ENCODE peak calls at places on chromosomes 7 and 10, in four cellular contexts. U, N, B and K are unnamed samples.

GRCh38 chr7:14270099-14270498 is 280.6 kb upstream of the ETV1 start:
- DNase-seq in B (no peak), U (no peak), N (no peak), K (no peak)

GRCh38 chr7:123528265-123528664 is 6.1 kb downstream of the IQUB start:
- DNase-seq in B (no peak), N (no peak), U (no peak), K (no peak)

GRCh38 chr7:137546671-137547070 is 203.1 kb upstream of the PTN start:
- DNase-seq in B (no peak), U (no peak), N (no peak), K (no peak)

GRCh38 chr10:71237843-71238623 is 25.7 kb downstream of the UNC5B start:
- DNase-seq in N (no peak), B (no peak), U (no peak), K (no peak)

GRCh38 chr10:122154733-122155366 is 116.2 kb upstream of the BTBD16 start:
- DNase-seq in B (peak), U (peak), N (peak), K (no peak)

GRCh38 chr10:30560326-30560725 is 69.2 kb downstream of the LYZL2 start:
- DNase-seq in U (no peak), N (no peak), B (no peak), K (no peak)

GRCh38 chr7:125670926-125671572 is 741.4 kb upstream of the POT1 start:
- DNase-seq in U (no peak), N (no peak), B (peak), K (no peak)

GRCh38 chr7:139993169-139993568 is 69.6 kb downstream of the PARP12 start:
- DNase-seq in N (no peak), B (no peak), U (no peak), K (no peak)

GRCh38 chr10:11006428-11006825 is 11.2 kb upstream of the CELF2 start:
- DNase-seq in B (no peak), N (no peak), U (no peak), K (no peak)

GRCh38 chr7:21771906-21772610 is 173.6 kb downstream of the CDCA7L start:
- DNase-seq in B (no peak), N (no peak), U (peak), K (no peak)

GRCh38 chr7:7565746-7566650 is 686 bp upstream of the MIOS start:
- DNase-seq in U (peak), B (peak), N (no peak), K (no peak)

GRCh38 chr7:98293265-98293664 is 11.8 kb downstream of the BRI3 start:
- DNase-seq in N (no peak), U (no peak), B (no peak), K (no peak)

GRCh38 chr7:142303650-142304049 is 45.8 kb upstream of the PRSS58 start:
- DNase-seq in N (no peak), U (peak), B (peak), K (peak)

GRCh38 chr10:49647985-49648795 is 31.3 kb upstream of the C10orf53 start:
- DNase-seq in B (no peak), U (peak), N (no peak), K (no peak)

GRCh38 chr7:87152897-87153641 is 816 bp downstream of the DMTF1 start:
- DNase-seq in N (peak), U (peak), B (peak), K (peak)

GRCh38 chr7:42315096-42315495 is 78.1 kb upstream of the GLI3 start:
- DNase-seq in U (no peak), N (no peak), B (no peak), K (no peak)

GRCh38 chr10:34918896-34919295 is 103.8 kb upstream of the PARD3 start:
- DNase-seq in N (no peak), B (no peak), U (no peak), K (peak)

GRCh38 chr10:24950439-24950838 is 2.0 kb downstream of the PRTFDC1 start:
- DNase-seq in B (no peak), U (no peak), N (no peak), K (no peak)

GRCh38 chr7:131329176-131329570 is 1.5 kb downstream of the MKLN1 start:
- DNase-seq in N (no peak), B (no peak), U (peak), K (no peak)

GRCh38 chr10:89262331-89263020 is 10.9 kb upstream of the LIPA start:
- DNase-seq in N (no peak), U (no peak), B (peak), K (no peak)

GRCh38 chr10:49605939-49606509 is 4.1 kb upstream of the SLC18A3 start:
- DNase-seq in N (peak), U (peak), B (no peak), K (no peak)

GRCh38 chr10:132750936-132751335 is 35.0 kb downstream of the NKX6-2 start:
- DNase-seq in U (no peak), B (no peak), N (no peak), K (no peak)

GRCh38 chr10:28434063-28434462 is 98.9 kb upstream of the WAC start:
- DNase-seq in B (no peak), U (no peak), N (no peak), K (no peak)

GRCh38 chr7:35971133-35971995 is 170.5 kb downstream of the SEPTIN7 start:
- DNase-seq in N (no peak), B (no peak), U (no peak), K (no peak)

GRCh38 chr7:1083729-1084657 is 3.9 kb upstream of the GPER1 start:
- DNase-seq in B (no peak), U (no peak), N (no peak), K (no peak)

GRCh38 chr10:69384320-69384719 is 32.4 kb downstream of the TACR2 start:
- DNase-seq in N (no peak), B (no peak), U (no peak), K (no peak)

GRCh38 chr10:107520348-107520747 is 355.8 kb upstream of the SORCS1 start:
- DNase-seq in N (no peak), U (no peak), B (no peak), K (no peak)

GRCh38 chr7:157250605-157251228 is 86.1 kb upstream of the DNAJB6 start:
- DNase-seq in B (peak), U (peak), N (peak), K (peak)

GRCh38 chr7:157566631-157567006 is 229.8 kb downstream of the DNAJB6 start:
- DNase-seq in N (no peak), U (no peak), B (no peak), K (no peak)

GRCh38 chr7:92877367-92877766 is 41.0 kb upstream of the CDK6 start:
- DNase-seq in U (no peak), N (no peak), B (no peak), K (no peak)

GRCh38 chr10:44567471-44567870 is 182.6 kb upstream of the CXCL12 start:
- DNase-seq in N (no peak), U (no peak), B (no peak), K (no peak)

GRCh38 chr10:79304479-79305087 is 42.7 kb upstream of the PPIF start:
- DNase-seq in U (no peak), B (no peak), N (no peak), K (no peak)

GRCh38 chr7:22375359-22376048 is 18.6 kb upstream of the RAPGEF5 start:
- DNase-seq in B (no peak), U (no peak), N (no peak), K (no peak)

GRCh38 chr10:133260895-133261725 is 15.6 kb downstream of the ADAM8 start:
- DNase-seq in B (peak), N (peak), U (peak), K (peak)

GRCh38 chr7:149569726-149570422 is 72.3 kb upstream of the ZNF746 start:
- DNase-seq in B (peak), N (no peak), U (peak), K (no peak)

GRCh38 chr7:57769131-57769530 is 319.2 kb downstream of the ZNF716 start:
- DNase-seq in U (no peak), N (no peak), B (no peak), K (no peak)

GRCh38 chr7:57774300-57774699 is 324.3 kb downstream of the ZNF716 start:
- DNase-seq in N (no peak), B (no peak), U (no peak), K (no peak)

GRCh38 chr7:57775396-57776088 is 325.6 kb downstream of the ZNF716 start:
- DNase-seq in N (no peak), B (no peak), U (no peak), K (no peak)

GRCh38 chr7:57772126-57772924 is 322.3 kb downstream of the ZNF716 start:
- DNase-seq in N (no peak), B (no peak), U (no peak), K (no peak)

GRCh38 chr7:57769958-57770357 is 320.0 kb downstream of the ZNF716 start:
- DNase-seq in N (no peak), B (no peak), U (no peak), K (no peak)
- H3K4me3 ChIP-seq in N (no peak), B (no peak), U (no peak), K (no peak)

GRCh38 chr7:54664235-54665228 is 94.5 kb downstream of the SEC61G start:
- DNase-seq in U (peak), N (peak), B (peak), K (no peak)
- H3K4me3 ChIP-seq in U (peak), N (peak), B (peak), K (no peak)

DNA sequence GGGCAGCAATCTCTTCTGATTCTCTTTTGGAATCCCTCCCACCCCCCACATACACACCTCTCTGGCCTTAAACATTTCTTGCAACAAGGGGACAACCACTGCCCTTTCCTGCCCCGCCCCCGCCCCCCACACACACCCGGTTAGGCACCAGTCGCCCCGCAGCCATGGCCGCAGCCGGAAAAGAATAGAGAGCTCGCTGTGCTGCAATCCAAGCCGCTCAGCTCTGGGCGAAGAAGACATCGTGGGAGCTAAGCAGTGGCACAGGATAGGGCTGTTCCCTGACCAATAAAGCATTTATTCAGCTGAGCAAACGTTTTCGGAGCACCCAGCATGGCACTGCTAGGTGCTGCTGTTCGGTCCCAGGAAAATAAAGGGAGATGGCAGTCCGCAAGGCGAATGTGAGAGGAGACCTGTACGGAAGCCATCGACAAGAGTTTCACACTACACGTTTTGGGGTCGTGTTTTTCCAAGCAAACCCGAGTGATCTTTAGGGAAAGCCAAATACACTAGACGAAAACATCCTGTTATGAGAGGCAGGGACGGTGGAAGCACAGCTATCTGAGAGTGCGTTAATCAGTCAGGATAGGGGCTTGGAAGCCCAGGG is 18.3 kb downstream of the SKIDA1 start:
- DNase-seq in B (no peak), N (no peak), U (peak), K (no peak)
- H3K4me3 ChIP-seq in B (no peak), N (no peak), U (peak), K (no peak)

GRCh38 chr7:105097619-105098018 is 83.6 kb downstream of the KMT2E start:
- DNase-seq in U (no peak), N (no peak), B (no peak), K (no peak)

GRCh38 chr7:105096306-105096705 is 82.3 kb downstream of the KMT2E start:
- DNase-seq in U (no peak), N (no peak), B (no peak), K (no peak)

GRCh38 chr7:105102557-105103352 is 88.8 kb downstream of the KMT2E start:
- DNase-seq in N (no peak), B (no peak), U (no peak), K (no peak)

GRCh38 chr7:105101864-105102263 is 87.9 kb downstream of the KMT2E start:
- DNase-seq in B (no peak), U (no peak), N (no peak), K (no peak)

GRCh38 chr7:105098863-105099515 is 85.0 kb downstream of the KMT2E start:
- DNase-seq in U (no peak), B (no peak), N (no peak), K (no peak)
- H3K4me3 ChIP-seq in U (no peak), B (no peak), N (no peak), K (no peak)

GRCh38 chr10:110352930-110353243 is 48.2 kb upstream of the SMNDC1 start:
- DNase-seq in N (no peak), B (no peak), U (no peak), K (no peak)
- H3K4me3 ChIP-seq in N (no peak), B (no peak), U (no peak), K (no peak)

GRCh38 chr7:18497082-18497481 is 1.5 kb downstream of the HDAC9 start:
- DNase-seq in N (no peak), B (no peak), U (no peak), K (no peak)
- H3K4me3 ChIP-seq in N (peak), B (no peak), U (no peak), K (no peak)

GRCh38 chr10:114539623-114540022 is 118.5 kb downstream of the ABLIM1 start:
- DNase-seq in U (no peak), N (no peak), B (no peak), K (no peak)

GRCh38 chr10:114540191-114540590 is 117.9 kb downstream of the ABLIM1 start:
- DNase-seq in U (no peak), N (no peak), B (no peak), K (no peak)

GRCh38 chr10:114541081-114541833 is 116.8 kb downstream of the ABLIM1 start:
- DNase-seq in B (peak), U (no peak), N (no peak), K (no peak)

GRCh38 chr10:114537791-114538543 is 120.1 kb downstream of the ABLIM1 start:
- DNase-seq in B (no peak), U (no peak), N (no peak), K (no peak)

DNA sequence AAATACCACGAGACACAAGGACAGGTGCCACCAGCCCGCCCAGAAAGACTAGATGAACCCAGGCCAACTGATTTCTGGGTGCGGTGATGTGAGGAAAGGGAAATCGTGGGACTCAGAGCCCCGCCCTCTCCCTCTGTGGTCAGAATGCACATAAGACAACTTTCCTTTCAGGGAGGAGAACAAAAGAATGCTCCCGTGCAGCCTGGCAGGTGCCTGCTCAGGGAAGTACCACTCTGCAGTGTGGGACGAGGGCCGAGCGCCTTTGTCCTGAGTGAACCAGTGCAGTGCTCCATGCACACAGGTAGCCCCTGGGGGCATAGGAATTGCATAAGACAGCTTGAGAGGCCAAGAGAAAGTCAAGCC is 119.5 kb downstream of the ABLIM1 start:
- DNase-seq in N (no peak), B (no peak), U (no peak), K (no peak)
- H3K4me3 ChIP-seq in N (no peak), B (no peak), U (no peak), K (no peak)

GRCh38 chr10:26216577-26216948 is at the start of gene GAD2:
- DNase-seq in B (no peak), N (no peak), U (peak), K (no peak)

GRCh38 chr10:26216949-26217395 is 398 bp downstream of the GAD2 start:
- DNase-seq in U (no peak), N (no peak), B (no peak), K (no peak)

GRCh38 chr10:26215923-26216576 is 524 bp upstream of the GAD2 start:
- DNase-seq in U (peak), N (no peak), B (peak), K (no peak)

GRCh38 chr10:26214538-26215461 is 1.8 kb upstream of the GAD2 start:
- DNase-seq in U (peak), N (no peak), B (no peak), K (no peak)

GRCh38 chr10:26215534-26215922 is 1.0 kb upstream of the GAD2 start:
- DNase-seq in B (peak), N (no peak), U (no peak), K (no peak)
- H3K4me3 ChIP-seq in B (no peak), N (peak), U (peak), K (no peak)

GRCh38 chr10:102501201-102502028 is 1.1 kb downstream of the ACTR1A start:
- DNase-seq in U (no peak), B (peak), N (no peak), K (no peak)

GRCh38 chr10:102503264-102504178 is at the start of gene SUFU:
- DNase-seq in N (peak), U (peak), B (peak), K (peak)

GRCh38 chr10:102502029-102502336 is 529 bp downstream of the ACTR1A start:
- DNase-seq in B (peak), U (peak), N (peak), K (peak)

GRCh38 chr10:102504179-102504975 is 605 bp downstream of the SUFU start:
- DNase-seq in N (no peak), B (peak), U (peak), K (peak)

DNA sequence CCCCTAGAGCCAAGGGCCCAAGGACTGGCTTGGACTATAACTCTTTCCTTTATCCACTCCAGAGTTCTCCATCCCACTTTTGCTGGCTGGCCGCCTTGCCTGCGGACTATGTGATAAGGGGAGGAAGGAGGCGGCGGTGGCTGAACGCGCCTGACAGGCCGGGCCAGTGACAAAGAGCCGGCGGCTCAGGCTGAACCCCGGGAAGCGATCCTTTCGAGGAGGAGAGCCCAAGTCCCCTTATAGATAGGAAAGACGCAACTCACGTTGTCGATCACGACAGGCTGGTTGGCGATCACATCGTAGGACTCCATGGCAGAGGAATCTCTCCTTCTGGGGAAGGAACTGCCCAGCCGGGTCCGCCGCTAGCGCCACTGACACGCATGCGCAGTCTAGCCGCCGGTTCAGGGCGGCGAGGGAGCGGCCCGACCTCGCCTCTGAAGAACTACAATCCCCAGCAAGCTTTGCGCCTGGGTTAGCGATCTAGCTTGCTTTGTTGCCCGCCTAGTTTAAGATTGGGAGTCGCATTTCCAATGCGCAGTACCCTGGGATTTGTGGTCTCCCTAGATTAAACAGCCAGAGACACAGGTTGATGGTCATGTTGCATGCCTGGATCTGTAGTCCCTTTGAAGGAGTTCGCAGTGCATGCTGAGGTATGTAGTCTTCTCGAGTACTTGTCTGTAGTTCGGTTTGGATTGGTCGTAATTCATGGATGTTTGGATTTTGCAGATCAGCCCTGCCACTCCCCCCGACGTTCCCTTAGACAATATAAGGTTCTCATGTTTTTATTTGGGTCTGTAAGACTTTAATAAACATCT is at the start of gene ACTR1A:
- DNase-seq in U (peak), N (peak), B (peak), K (peak)
- H3K4me3 ChIP-seq in U (peak), N (peak), B (peak), K (peak)

GRCh38 chr7:33814958-33815735 is 90.2 kb upstream of the BMPER start:
- DNase-seq in B (no peak), U (no peak), N (no peak), K (peak)

GRCh38 chr7:33813331-33813730 is 92.0 kb upstream of the BMPER start:
- DNase-seq in N (no peak), U (no peak), B (no peak), K (no peak)

GRCh38 chr7:33816106-33816505 is 89.2 kb upstream of the BMPER start:
- DNase-seq in B (no peak), U (no peak), N (no peak), K (no peak)

GRCh38 chr7:33809218-33809617 is 96.1 kb upstream of the BMPER start:
- DNase-seq in B (no peak), U (no peak), N (no peak), K (no peak)

DNA sequence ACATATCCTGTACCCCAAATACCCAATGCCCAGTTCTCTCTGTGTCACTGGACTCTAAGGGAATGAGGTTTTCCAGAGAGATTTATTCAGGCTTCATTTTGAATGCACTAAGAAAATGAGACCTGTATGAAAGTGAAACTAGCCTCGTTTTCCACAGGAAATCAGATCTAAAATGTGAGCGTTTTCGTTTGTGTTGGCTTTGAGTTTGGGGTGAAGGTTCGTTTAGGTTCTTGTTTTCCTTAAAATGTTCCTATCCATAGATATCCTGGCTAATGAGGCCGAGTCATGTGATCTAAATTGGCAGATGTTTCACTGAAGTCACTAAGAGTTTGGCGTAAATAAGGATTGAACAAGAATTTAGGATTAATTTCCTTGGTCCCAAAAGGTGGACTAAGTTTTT is 90.9 kb upstream of the BMPER start:
- DNase-seq in N (no peak), U (no peak), B (no peak), K (no peak)
- H3K4me3 ChIP-seq in N (peak), U (no peak), B (no peak), K (peak)